ENCODE peak calls at places on chromosomes 16 and 17, in four cellular contexts. E is A549, A is WTC11, M is GM04504. Y is an unnamed sample.
A peak's percentile ranks its signal among the peaks of the same experiment; 100 is the strongest.

GRCh38 chr17:47265983-47266541 is 12.4 kb downstream of the ITGB3 start:
- DNase-seq in A (no peak), E (peak; percentile 30), M (no peak), Y (no peak)

GRCh38 chr17:76523084-76524037 is 14.1 kb downstream of the CYGB start:
- DNase-seq in A (peak; percentile 88), M (no peak), E (peak; percentile 75), Y (peak; percentile 87)

GRCh38 chr16:72673118-72673517 is 374.8 kb downstream of the ZFHX3 start:
- DNase-seq in A (no peak), M (no peak), E (peak; percentile 24), Y (no peak)

GRCh38 chr17:48155889-48156670 is 48.5 kb downstream of the SNX11 start:
- DNase-seq in A (peak; percentile 36), E (no peak), M (no peak), Y (no peak)

GRCh38 chr17:39756376-39757079 is 18.8 kb downstream of the GRB7 start:
- DNase-seq in M (no peak), A (no peak), E (no peak), Y (no peak)

GRCh38 chr17:39169518-39169917 is 3.6 kb upstream of the ARL5C start:
- DNase-seq in M (no peak), E (no peak), A (no peak), Y (no peak)

GRCh38 chr16:71645450-71645849 is 19.5 kb downstream of the MARVELD3 start:
- DNase-seq in A (no peak), M (no peak), E (peak; percentile 63), Y (no peak)

GRCh38 chr17:74192950-74193781 is 10.3 kb upstream of the RPL38 start:
- DNase-seq in M (no peak), A (no peak), E (peak; percentile 88), Y (no peak)

GRCh38 chr17:5758651-5759050 is 174.3 kb upstream of the NLRP1 start:
- DNase-seq in A (peak; percentile 53), E (peak; percentile 78), M (no peak), Y (no peak)

GRCh38 chr16:88373211-88373610 is 9.5 kb upstream of the ZNF469 start:
- DNase-seq in E (no peak), M (no peak), A (no peak), Y (no peak)

GRCh38 chr17:82088838-82089722 is 9.0 kb downstream of the FASN start:
- DNase-seq in M (no peak), E (no peak), A (no peak), Y (no peak)

GRCh38 chr17:65656390-65657250 is 95.2 kb upstream of the AXIN2 start:
- DNase-seq in M (no peak), A (no peak), E (peak; percentile 20), Y (no peak)

GRCh38 chr17:53950207-53950857 is 127.6 kb downstream of the KIF2B start:
- DNase-seq in M (no peak), A (peak; percentile 37), E (peak; percentile 19), Y (peak; percentile 27)

GRCh38 chr16:56708418-56708817 is 21.5 kb upstream of the NUP93 start:
- DNase-seq in A (no peak), M (no peak), E (no peak), Y (no peak)

GRCh38 chr16:85428168-85428898 is 184.8 kb upstream of the GSE1 start:
- DNase-seq in E (peak; percentile 68), A (peak; percentile 63), M (no peak), Y (peak; percentile 45)

GRCh38 chr17:9234404-9234945 is 213.2 kb downstream of the NTN1 start:
- DNase-seq in M (no peak), A (no peak), E (no peak), Y (no peak)

GRCh38 chr17:35299108-35299507 is 56.2 kb downstream of the SLFN5 start:
- DNase-seq in M (no peak), E (no peak), A (no peak), Y (no peak)

GRCh38 chr16:66668777-66669444 is 27.6 kb downstream of the CMTM4 start:
- DNase-seq in M (peak; percentile 71), A (no peak), E (no peak), Y (no peak)

Y was measured in endothelial cell.